ENCODE peak calls at places on chromosomes 13 and 19, in ten cellular contexts. X is HEK293T, T is stromal cell of bone marrow, S is NCI-H1436, C is endothelial cell, V is adipocyte, Y is NCI-H2081 treated with DMSO at 0.1 percent for 48 hours, K is Right ventricle myocardium superior, B is SHP77, A is right cardiac atrium. F is an unnamed sample.

GRCh38 chr13:50340566-50341287 is 325.5 kb downstream of the KCNRG start:
- DNase-seq in Y (no peak), B (peak; percentile 66), V (no peak), S (no peak), K (peak; percentile 63), X (no peak), A (peak; percentile 77), T (no peak), C (no peak), F (no peak)

GRCh38 chr19:47471733-47472457 is at the start of gene SLC8A2:
- DNase-seq in K (peak; percentile 73), Y (no peak), V (peak; percentile 78), X (peak; percentile 88), B (peak; percentile 30), T (peak; percentile 21), C (peak; percentile 85), S (peak; percentile 79), A (peak; percentile 91), F (peak; percentile 91)

GRCh38 chr13:27406178-27406939 is 18.1 kb upstream of the GTF3A start:
- DNase-seq in A (no peak), S (no peak), X (peak; percentile 61), V (peak; percentile 57), B (peak; percentile 53), Y (no peak), K (no peak), T (no peak), C (peak; percentile 17), F (peak; percentile 10)

GRCh38 chr13:23433171-23434153 is at the start of gene SACS:
- DNase-seq in S (no peak), C (peak; percentile 43), V (peak; percentile 75), Y (no peak), K (no peak), T (peak; percentile 52), A (peak; percentile 68), X (peak; percentile 44), B (peak; percentile 66), F (peak; percentile 48)

GRCh38 chr13:20415694-20416107 is 110.0 kb downstream of the CRYL1 start:
- DNase-seq in X (no peak), A (no peak), K (no peak), T (no peak), C (no peak), S (no peak), B (no peak), Y (no peak), V (no peak), F (no peak)

GRCh38 chr19:55277494-55277893 is 2.4 kb downstream of the HSPBP1 start:
- DNase-seq in V (no peak), C (no peak), K (no peak), B (no peak), X (no peak), T (no peak), A (no peak), S (no peak), Y (no peak), F (no peak)

GRCh38 chr13:27419333-27419732 is 5.1 kb upstream of the GTF3A start:
- DNase-seq in X (no peak), K (no peak), T (no peak), B (no peak), C (no peak), A (no peak), S (no peak), Y (no peak), V (no peak), F (no peak)

GRCh38 chr13:111460548-111461444 is 140.4 kb downstream of the TEX29 start:
- DNase-seq in Y (peak; percentile 29), K (no peak), T (peak; percentile 15), B (peak; percentile 84), V (peak; percentile 71), C (peak; percentile 59), X (peak; percentile 30), S (peak; percentile 75), A (no peak), F (peak; percentile 61)

GRCh38 chr13:93903909-93904308 is 575.6 kb downstream of the DCT start:
- DNase-seq in Y (no peak), X (no peak), K (no peak), V (no peak), T (no peak), B (no peak), S (no peak), C (no peak), A (no peak), F (no peak)

GRCh38 chr19:10173527-10173926 is 21.2 kb downstream of the DNMT1 start:
- DNase-seq in K (no peak), V (peak; percentile 37), C (no peak), X (no peak), S (no peak), A (no peak), T (no peak), B (no peak), Y (no peak), F (no peak)

GRCh38 chr19:907183-907853 is 5.7 kb downstream of the R3HDM4 start:
- DNase-seq in V (no peak), K (no peak), C (no peak), X (no peak), A (no peak), T (no peak), S (no peak), Y (no peak), B (no peak), F (no peak)